ENCODE peak calls at places on chromosomes 3 and 15, in five cellular contexts. S, K, G, N and X are unnamed samples.

GRCh38 chr3:197010556-197011351 is 18.9 kb downstream of the MELTF start:
- DNase-seq in S (no peak), K (no peak), G (peak), N (no peak), X (no peak)

GRCh38 chr3:37571269-37571668 is 290.4 kb upstream of the CTDSPL start:
- DNase-seq in S (no peak), K (no peak), G (no peak), N (no peak), X (peak)

GRCh38 chr15:93477721-93478120 is 388.7 kb upstream of the RGMA start:
- DNase-seq in S (no peak), K (no peak), G (peak), N (no peak), X (no peak)

GRCh38 chr3:46717447-46718231 is at the start of gene PRSS50:
- DNase-seq in S (no peak), K (no peak), G (no peak), N (no peak), X (no peak)

GRCh38 chr15:66503780-66504562 is 684 bp downstream of the RPL4 start:
- DNase-seq in S (no peak), K (no peak), G (no peak), N (no peak), X (no peak)

GRCh38 chr15:38696120-38696727 is 131.6 kb upstream of the RASGRP1 start:
- DNase-seq in S (no peak), K (no peak), G (no peak), N (no peak), X (peak)

GRCh38 chr3:58801541-58801940 is 135.0 kb upstream of the FAM3D start:
- DNase-seq in S (no peak), K (no peak), G (no peak), N (no peak), X (peak)

GRCh38 chr3:125589743-125590142 is 5.6 kb downstream of the OSBPL11 start:
- DNase-seq in S (no peak), K (no peak), G (no peak), N (no peak), X (peak)

GRCh38 chr3:55330355-55330754 is 156.8 kb downstream of the WNT5A start:
- DNase-seq in S (peak), K (no peak), G (no peak), N (peak), X (no peak)

GRCh38 chr15:86162172-86162591 is 82.5 kb downstream of the AGBL1 start:
- DNase-seq in S (no peak), K (no peak), G (no peak), N (no peak), X (no peak)

GRCh38 chr3:161069441-161070251 is 35.5 kb downstream of the B3GALNT1 start:
- DNase-seq in S (peak), K (no peak), G (no peak), N (peak), X (peak)

DNA sequence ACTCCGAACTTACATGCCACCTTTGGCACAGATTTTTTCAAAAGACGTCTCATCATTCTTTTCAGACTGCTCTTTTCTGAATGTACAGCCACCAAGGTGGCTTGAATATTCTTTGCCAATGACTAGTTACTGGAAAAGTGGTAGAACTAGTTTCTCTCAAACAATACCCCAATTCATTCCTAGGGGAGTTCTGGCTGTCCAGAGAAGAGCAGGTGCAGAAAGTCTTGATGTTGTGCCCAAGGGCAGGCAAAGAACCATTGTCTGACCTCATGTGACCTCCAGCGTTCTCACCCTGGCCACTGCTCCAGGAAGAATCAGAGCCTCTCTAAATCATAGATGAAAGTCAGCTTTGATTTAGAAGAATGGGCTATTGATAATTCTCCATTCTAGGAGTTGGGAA is 5.5 kb downstream of the LMOD3 start:
- DNase-seq in S (no peak), K (no peak), G (no peak), N (no peak), X (no peak)
- H3K4me3 ChIP-seq in S (no peak), K (no peak), G (no peak), N (no peak), X (no peak)

DNA sequence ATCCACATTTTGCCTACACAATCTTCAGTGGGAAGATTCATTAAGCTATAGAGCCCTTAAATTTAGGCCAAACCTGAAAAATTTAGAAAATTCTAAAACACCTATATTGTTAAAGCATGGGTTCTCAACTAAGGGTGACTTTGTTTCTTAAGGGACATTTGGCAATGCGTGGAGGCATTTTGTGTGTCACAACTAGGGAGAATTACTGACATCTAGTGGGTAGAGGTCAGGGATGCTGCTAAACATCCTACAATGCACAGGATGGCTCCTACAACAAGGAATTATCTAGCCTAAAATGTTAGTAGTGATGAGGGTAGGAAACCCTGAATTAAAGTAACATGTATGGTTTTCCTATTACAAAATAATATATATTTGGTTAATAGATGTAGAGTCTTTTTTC is 55.8 kb downstream of the TBC1D5 start:
- DNase-seq in S (no peak), K (no peak), G (no peak), N (no peak), X (peak)
- TF ChIP-seq CTCF in S (no peak), K (no peak), G (peak), N (no peak), X (peak)

DNA sequence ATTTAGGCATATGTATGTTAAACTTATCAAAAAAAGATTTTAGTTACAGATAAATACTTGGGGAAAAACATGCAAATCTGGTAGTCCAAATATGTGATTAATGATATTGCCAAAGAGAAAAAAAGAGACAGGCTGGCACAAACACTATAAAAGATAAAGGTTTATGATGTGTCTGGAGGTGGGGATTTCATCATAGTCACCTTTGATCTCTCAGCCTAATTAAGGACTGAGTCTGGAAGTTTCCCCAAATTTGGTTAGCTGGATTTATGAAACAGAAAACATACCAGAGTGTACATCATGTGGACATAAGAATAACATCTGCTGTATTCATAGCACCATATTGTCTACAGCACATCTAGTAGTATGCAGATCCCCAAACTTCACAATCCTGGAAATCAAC is 157.0 kb downstream of the FGF12 start:
- DNase-seq in S (no peak), K (no peak), G (no peak), N (no peak), X (no peak)
- H3K4me3 ChIP-seq in S (no peak), K (no peak), G (no peak), N (no peak), X (no peak)

GRCh38 chr3:136311256-136311655 is 61.1 kb downstream of the PCCB start:
- DNase-seq in S (no peak), K (no peak), G (no peak), N (no peak), X (no peak)

DNA sequence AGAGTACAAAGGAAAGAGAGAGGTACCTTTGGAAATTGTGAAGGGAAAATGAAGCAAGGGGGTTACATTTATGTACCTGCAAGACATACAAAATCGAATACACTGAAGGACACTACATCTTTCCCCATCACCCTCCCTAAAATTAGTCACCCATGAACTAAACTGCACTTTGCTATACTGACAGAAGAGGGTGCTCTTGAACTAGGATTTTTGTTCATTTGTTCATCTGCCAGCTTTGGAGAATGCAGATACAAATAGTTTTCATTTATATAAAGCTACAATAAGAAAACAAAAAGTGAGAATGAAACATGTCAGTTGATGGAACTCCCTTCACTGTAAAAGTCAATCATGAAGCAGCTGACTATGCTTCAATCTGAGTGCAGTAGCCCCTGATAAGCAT is 55.7 kb downstream of the PCCB start:
- DNase-seq in S (no peak), K (no peak), G (no peak), N (no peak), X (peak)
- TF ChIP-seq CTCF in S (no peak), K (peak), G (no peak), N (no peak), X (peak)

DNA sequence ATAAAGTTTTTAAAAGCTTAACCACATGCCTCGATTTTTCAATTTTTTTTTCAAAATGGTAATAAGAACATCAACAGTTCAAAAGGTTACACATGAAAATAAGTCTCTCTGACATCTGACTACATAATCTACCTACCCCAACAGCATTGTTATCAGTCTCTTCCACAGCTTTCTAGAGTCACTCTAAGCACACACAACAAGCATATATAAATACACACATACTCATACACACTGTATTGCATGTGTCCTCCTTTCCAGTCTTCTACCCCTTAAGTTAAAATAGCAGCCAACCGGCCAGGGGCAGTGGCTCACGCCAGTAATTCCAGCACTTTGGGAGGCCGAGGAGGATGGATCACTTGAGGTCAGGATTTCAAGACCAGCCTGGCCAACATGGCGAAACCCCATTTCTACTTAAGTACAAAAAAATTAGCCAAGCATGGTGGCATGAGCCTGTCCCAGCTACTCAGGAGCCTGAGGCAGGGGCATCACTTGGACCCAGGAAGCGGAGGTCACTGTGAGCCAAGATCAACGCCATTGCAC is 12.2 kb downstream of the TBL1XR1 start:
- DNase-seq in S (no peak), K (no peak), G (no peak), N (no peak), X (no peak)
- H3K4me3 ChIP-seq in S (no peak), K (no peak), G (no peak), N (no peak), X (no peak)

GRCh38 chr15:55993804-55994539 is 560 bp upstream of the NEDD4 start:
- DNase-seq in S (no peak), K (no peak), G (no peak), N (peak), X (peak)
- TF ChIP-seq CTCF in S (peak), K (no peak), G (no peak), N (peak), X (peak)

DNA sequence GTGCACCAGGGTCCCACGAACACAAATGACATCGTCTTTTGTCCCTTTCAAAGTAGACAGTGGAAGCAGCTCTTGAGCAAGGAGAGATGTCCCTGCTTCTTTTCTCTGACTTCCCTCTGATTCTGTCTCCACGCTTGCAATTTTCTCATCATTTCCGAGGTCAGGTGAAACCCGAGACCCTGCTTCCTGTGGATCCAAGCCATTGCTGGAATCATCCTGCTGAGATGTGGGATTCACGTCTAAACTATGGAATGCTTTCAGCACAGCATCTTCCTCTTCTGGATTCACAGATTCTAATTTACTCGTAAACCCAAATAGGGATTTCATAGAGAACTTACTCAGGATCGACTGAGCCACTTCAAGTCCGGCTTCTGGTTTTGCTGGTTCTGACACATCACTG is 127.1 kb downstream of the FMN1 start:
- DNase-seq in S (peak), K (no peak), G (no peak), N (peak), X (peak)
- H3K4me3 ChIP-seq in S (peak), K (no peak), G (peak), N (peak), X (no peak)